ENCODE peak calls at places on chromosomes 5 and 9, in eight cellular contexts. X is astrocyte; H is lower lobe of right lung; M is sigmoid colon; C is psoas muscle; Y is testis; A is CD8-positive, alpha-beta T cell; V is ovary. P is an unnamed sample. For H3K4me1, H3K27me3 and H3K9me3, the result is how much of the 10 kb centered on the place peaks cover.

GRCh38 chr5:16995372-16995771 is 59.3 kb upstream of the MYO10 start:
- DNase-seq in A (no peak), H (no peak), C (no peak), Y (no peak), X (peak), M (no peak), V (no peak), P (peak)

GRCh38 chr9:89928106-89928505 is 323.3 kb downstream of the GADD45G start:
- DNase-seq in V (no peak), X (no peak), C (no peak), Y (no peak), M (no peak), H (no peak), A (no peak), P (no peak)

GRCh38 chr9:76751011-76751410 is 13.2 kb upstream of the PCA3 start:
- DNase-seq in H (no peak), M (no peak), V (no peak), X (no peak), C (no peak), A (no peak), Y (no peak), P (no peak)

GRCh38 chr9:69213647-69214046 is 39.6 kb downstream of the TJP2 start:
- DNase-seq in A (no peak), V (no peak), Y (no peak), M (no peak), X (no peak), H (no peak), C (no peak), P (no peak)

GRCh38 chr5:146218163-146218562 is 14.8 kb downstream of the RBM27 start:
- DNase-seq in Y (no peak), X (no peak), H (no peak), C (no peak), M (no peak), A (no peak), V (no peak), P (no peak)

GRCh38 chr5:163281512-163281911 is 155.9 kb upstream of the CCNG1 start:
- DNase-seq in H (no peak), V (no peak), C (no peak), M (no peak), Y (no peak), A (no peak), X (no peak), P (no peak)

GRCh38 chr9:38641985-38642864 is 21.8 kb upstream of the ANKRD18A start:
- DNase-seq in V (no peak), C (no peak), H (no peak), X (peak), A (no peak), Y (peak), M (no peak), P (peak)

GRCh38 chr5:28286566-28286965 is 1248.2 kb upstream of the CDH9 start:
- DNase-seq in M (no peak), V (no peak), C (no peak), Y (no peak), X (no peak), A (no peak), H (no peak), P (no peak)

GRCh38 chr5:6386270-6386669 is 7.9 kb upstream of the MED10 start:
- DNase-seq in Y (no peak), X (no peak), A (no peak), C (no peak), M (no peak), V (no peak), H (no peak), P (no peak)

GRCh38 chr5:5383461-5383860 is 39.0 kb upstream of the ICE1 start:
- DNase-seq in A (no peak), C (no peak), X (no peak), H (no peak), Y (no peak), V (no peak), M (no peak), P (no peak)

GRCh38 chr5:108681079-108681921 is 66.4 kb upstream of the FER start:
- DNase-seq in X (peak), M (no peak), Y (peak), A (no peak), C (no peak), V (peak), H (no peak), P (peak)

GRCh38 chr9:95757026-95757425 is 118.5 kb upstream of the ERCC6L2 start:
- DNase-seq in Y (no peak), C (no peak), V (no peak), H (no peak), M (no peak), A (no peak), X (peak), P (peak)

GRCh38 chr9:101176384-101176783 is 147.9 kb downstream of the PLPPR1 start:
- DNase-seq in Y (no peak), C (no peak), M (no peak), A (no peak), X (no peak), V (no peak), H (no peak), P (no peak)

GRCh38 chr5:81717221-81717620 is 33.7 kb downstream of the SSBP2 start:
- DNase-seq in C (no peak), M (no peak), Y (no peak), H (no peak), V (no peak), X (peak), A (no peak), P (no peak)

GRCh38 chr5:59430066-59430702 is 463.3 kb downstream of the PDE4D start:
- DNase-seq in M (no peak), H (no peak), X (no peak), V (no peak), C (no peak), A (no peak), Y (no peak), P (no peak)

GRCh38 chr5:63262191-63262981 is 683.8 kb downstream of the LRRC70 start:
- DNase-seq in A (no peak), C (no peak), M (no peak), Y (no peak), V (no peak), H (no peak), X (peak), P (no peak)

GRCh38 chr5:66960373-66961137 is 236.0 kb downstream of the CD180 start:
- DNase-seq in M (no peak), Y (peak), X (peak), V (no peak), A (no peak), C (no peak), H (no peak), P (peak)

GRCh38 chr9:35726876-35727438 is 5.0 kb downstream of the TLN1 start:
- DNase-seq in M (peak), H (peak), A (peak), X (peak), Y (no peak), V (no peak), C (no peak), P (peak)

GRCh38 chr5:138954257-138955012 is 79.3 kb upstream of the LRRTM2 start:
- DNase-seq in X (no peak), M (peak), V (no peak), H (no peak), A (no peak), Y (no peak), C (no peak), P (no peak)

GRCh38 chr9:21395778-21396717 is 10.8 kb upstream of the IFNA2 start:
- DNase-seq in H (peak), A (peak), M (peak), X (no peak), V (peak), C (peak), Y (peak), P (peak)

GRCh38 chr9:15837079-15837679 is 284.3 kb downstream of the CCDC171 start:
- DNase-seq in V (peak), Y (peak), C (no peak), A (no peak), M (no peak), X (peak), H (no peak), P (peak)

GRCh38 chr5:80935811-80936385 is 24.3 kb upstream of the RASGRF2 start:
- DNase-seq in X (no peak), H (no peak), A (no peak), M (no peak), V (no peak), Y (no peak), C (no peak), P (no peak)

GRCh38 chr5:37771203-37771611 is 68.6 kb downstream of the GDNF start:
- DNase-seq in Y (no peak), M (peak), H (no peak), C (no peak), A (no peak), V (no peak), X (no peak), P (no peak)

GRCh38 chr9:110520120-110520701 is 59.3 kb downstream of the SVEP1 start:
- DNase-seq in C (no peak), Y (no peak), M (no peak), X (no peak), V (no peak), H (no peak), A (no peak), P (peak)

GRCh38 chr9:105473221-105473620 is 25.4 kb downstream of the FSD1L start:
- DNase-seq in A (no peak), M (no peak), V (no peak), H (no peak), Y (no peak), X (no peak), C (no peak), P (no peak)

GRCh38 chr9:76866689-76867088 is 39.2 kb downstream of the PRUNE2 start:
- DNase-seq in Y (no peak), A (no peak), H (no peak), M (no peak), V (no peak), X (peak), C (no peak), P (no peak)

GRCh38 chr9:92650839-92651621 is 18.9 kb downstream of the IPPK start:
- DNase-seq in Y (peak), C (peak), M (peak), H (peak), X (peak), V (peak), A (no peak), P (no peak)

GRCh38 chr9:27184556-27185351 is 75.7 kb downstream of the TEK start:
- DNase-seq in Y (no peak), V (no peak), C (no peak), H (no peak), M (no peak), X (no peak), A (no peak), P (peak)

GRCh38 chr5:38468202-38468656 is 88.2 kb downstream of the LIFR start:
- DNase-seq in M (peak), X (peak), V (peak), C (peak), Y (no peak), H (no peak), A (no peak), P (peak)

GRCh38 chr5:1351156-1351555 is 6.3 kb upstream of the CLPTM1L start:
- DNase-seq in Y (no peak), C (no peak), A (no peak), V (no peak), H (no peak), M (no peak), X (no peak), P (no peak)

GRCh38 chr9:33024126-33024965 is 727 bp upstream of the DNAJA1 start:
- DNase-seq in A (no peak), M (peak), C (no peak), H (no peak), V (no peak), Y (peak), X (peak), P (no peak)

GRCh38 chr5:132445640-132445923 is 45.0 kb downstream of the IRF1 start:
- DNase-seq in Y (no peak), A (no peak), V (no peak), H (no peak), C (no peak), X (no peak), M (no peak), P (no peak)

GRCh38 chr5:58462623-58463230 is 2.8 kb upstream of the PLK2 start:
- DNase-seq in M (no peak), A (peak), C (no peak), X (peak), H (no peak), Y (peak), V (peak), P (peak)

GRCh38 chr5:98767563-98767962 is 5.9 kb upstream of the RGMB start:
- DNase-seq in M (no peak), C (no peak), H (no peak), X (no peak), Y (no peak), V (no peak), A (no peak), P (no peak)

GRCh38 chr9:18703086-18703750 is 229.3 kb downstream of the ADAMTSL1 start:
- DNase-seq in M (no peak), Y (peak), C (no peak), H (no peak), A (no peak), X (peak), V (no peak), P (peak)

GRCh38 chr9:70571247-70571646 is 156.8 kb upstream of the KLF9 start:
- DNase-seq in M (no peak), A (no peak), C (no peak), X (no peak), V (no peak), Y (no peak), H (no peak), P (no peak)

GRCh38 chr5:8628521-8628920 is 759.6 kb downstream of the MTRR start:
- DNase-seq in C (no peak), M (no peak), X (no peak), A (no peak), H (no peak), V (no peak), Y (no peak), P (no peak)

GRCh38 chr5:125228358-125228757 is 481.9 kb upstream of the ZNF608 start:
- DNase-seq in X (no peak), M (no peak), Y (no peak), V (no peak), A (no peak), H (no peak), C (no peak), P (no peak)

GRCh38 chr9:132164604-132165362 is 2.9 kb downstream of the NTNG2 start:
- DNase-seq in Y (no peak), X (no peak), A (no peak), M (no peak), V (peak), C (peak), H (no peak), P (no peak)
- H3K4me1 ChIP-seq in Y (under half), X (under half), A (under half), M (under half), V (under half), C (under half), H (under half), P (under half)

GRCh38 chr9:132579427-132579798 is 3.0 kb upstream of the BARHL1 start:
- DNase-seq in A (no peak), Y (no peak), X (no peak), V (no peak), M (no peak), C (no peak), H (no peak), P (no peak)

GRCh38 chr9:132583584-132584304 is 1.3 kb downstream of the BARHL1 start:
- DNase-seq in V (no peak), Y (no peak), C (no peak), A (no peak), H (no peak), X (no peak), M (no peak), P (no peak)

GRCh38 chr9:132582786-132583583 is 579 bp downstream of the BARHL1 start:
- DNase-seq in C (peak), H (no peak), Y (no peak), X (no peak), M (no peak), V (no peak), A (no peak), P (no peak)

GRCh38 chr9:132584616-132585560 is 2.5 kb downstream of the BARHL1 start:
- DNase-seq in V (no peak), X (peak), A (no peak), M (no peak), H (no peak), C (peak), Y (no peak), P (no peak)

DNA sequence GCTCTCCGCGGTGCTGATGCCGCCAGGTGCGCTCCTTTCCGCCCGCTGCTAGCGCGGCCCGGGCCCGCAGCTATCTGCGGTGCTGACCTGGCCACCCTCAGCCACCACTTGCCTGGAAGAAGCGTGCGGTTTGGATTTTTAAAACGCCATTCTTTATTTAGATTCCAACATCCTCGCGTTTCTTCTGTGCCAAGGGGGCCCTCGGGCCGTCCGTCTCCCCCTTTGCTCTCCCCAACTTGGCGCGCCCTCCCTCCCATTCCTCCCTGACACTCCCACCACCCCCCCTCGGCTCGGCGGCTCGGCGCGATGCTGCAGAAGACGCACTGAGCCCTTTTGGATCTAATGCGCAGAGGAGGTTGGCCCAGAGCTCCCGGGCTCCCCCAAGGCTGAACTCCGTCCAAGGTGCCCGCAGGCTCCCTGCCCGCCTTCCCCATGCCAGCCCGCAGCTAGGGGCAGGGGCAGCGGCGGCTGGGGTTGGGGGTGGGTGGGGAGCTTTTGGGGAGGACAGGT is at the start of gene BARHL1:
- DNase-seq in A (no peak), H (no peak), V (no peak), M (no peak), Y (no peak), C (peak), X (no peak), P (no peak)
- H3K27me3 ChIP-seq in A (half or more), H (half or more), V (under half), M (half or more), Y (under half), C (half or more), X (half or more), P (half or more)

GRCh38 chr5:172399826-172400225 is 54.5 kb downstream of the SH3PXD2B start:
- DNase-seq in A (no peak), X (no peak), H (no peak), C (no peak), V (no peak), M (no peak), Y (no peak), P (no peak)

GRCh38 chr5:172403191-172403794 is 51.0 kb downstream of the SH3PXD2B start:
- DNase-seq in V (peak), Y (peak), M (peak), X (peak), C (peak), H (no peak), A (no peak), P (peak)

GRCh38 chr5:172402531-172403190 is 51.7 kb downstream of the SH3PXD2B start:
- DNase-seq in H (no peak), Y (no peak), V (no peak), A (no peak), X (peak), C (no peak), M (no peak), P (no peak)

GRCh38 chr5:172395483-172395882 is 58.8 kb downstream of the SH3PXD2B start:
- DNase-seq in Y (no peak), V (no peak), A (no peak), X (no peak), C (no peak), M (no peak), H (no peak), P (no peak)

GRCh38 chr5:172399336-172399735 is 55.0 kb downstream of the SH3PXD2B start:
- DNase-seq in H (no peak), C (no peak), V (no peak), X (peak), A (no peak), M (peak), Y (no peak), P (no peak)
- H3K9me3 ChIP-seq in H (under half), C (under half), V (under half), X (under half), A (under half), M (under half), Y (under half), P (under half)

DNA sequence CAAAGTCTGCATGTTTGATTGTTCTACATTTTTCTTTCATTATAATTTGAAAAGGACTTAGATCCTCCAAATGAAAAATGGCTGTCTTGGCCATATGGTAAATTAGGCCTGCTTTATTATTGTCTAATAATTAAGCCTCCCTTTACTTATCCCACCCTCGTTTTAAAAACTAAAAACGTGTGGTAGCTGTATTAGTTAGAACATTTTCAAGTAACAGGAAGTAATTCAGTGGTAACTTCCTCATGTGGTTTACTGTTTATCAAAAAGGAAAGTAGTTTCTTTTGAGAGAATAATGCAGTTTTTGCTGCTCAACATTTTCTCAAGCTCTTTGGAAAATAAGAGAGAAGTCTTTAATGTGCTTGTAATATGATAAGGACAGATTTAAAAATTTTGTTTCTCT is 26.0 kb downstream of the ZCCHC7 start:
- DNase-seq in Y (no peak), V (no peak), M (no peak), C (no peak), A (no peak), H (no peak), X (no peak), P (no peak)
- H3K4me1 ChIP-seq in Y (under half), V (under half), M (under half), C (under half), A (under half), H (under half), X (under half), P (under half)

DNA sequence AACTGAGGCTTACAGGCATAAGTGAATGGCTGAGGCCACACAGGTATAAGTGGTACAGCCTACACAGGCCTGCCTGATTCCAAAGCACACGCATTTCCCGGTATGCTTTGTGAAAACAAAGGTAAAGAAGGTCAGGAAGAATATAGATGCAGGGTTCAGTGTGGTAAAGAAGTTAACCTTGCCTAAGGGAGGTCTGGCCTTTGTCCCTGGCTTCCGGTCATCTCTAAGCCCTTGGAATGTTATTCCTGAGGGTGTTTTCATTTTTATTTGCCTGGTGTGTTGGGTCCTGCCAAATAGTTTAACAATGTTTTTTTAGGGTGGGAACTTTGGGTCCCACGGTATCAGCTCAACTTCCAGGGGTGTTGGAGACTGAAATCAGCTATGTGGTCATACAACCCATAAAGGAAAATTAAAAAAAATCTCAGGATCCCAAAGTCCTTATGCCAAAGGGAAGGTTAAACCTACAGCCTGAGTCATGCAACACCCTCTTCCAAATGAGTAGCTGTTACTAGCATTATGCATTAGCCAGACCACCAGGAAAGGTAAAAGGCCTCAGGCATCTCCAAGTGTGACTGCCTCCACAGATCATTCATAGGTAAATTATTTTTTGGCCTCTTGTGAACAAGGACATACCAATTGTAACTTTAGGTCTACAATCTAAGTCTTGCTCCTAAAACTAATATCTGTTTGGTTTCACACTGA is 124.6 kb downstream of the ATP10B start:
- DNase-seq in C (no peak), H (no peak), V (no peak), X (no peak), Y (no peak), M (no peak), A (no peak), P (no peak)
- H3K27me3 ChIP-seq in C (under half), H (under half), V (under half), X (under half), Y (under half), M (under half), A (under half), P (under half)

P was measured in cardiac muscle cell.